ENCODE peak calls at places on chromosome 10, in five cellular contexts. V is activated T-cell treated with anti-CD3 and anti-CD28 coated beads for 4 hours; T is GM23248; M is activated CD8-positive, alpha-beta memory T cell treated with anti-CD3 and anti-CD28 coated beads, Interleukin-2, amount 50 U/mL, for 4 hours; L is body of pancreas. S is an unnamed sample.

GRCh38 chr10:85570871-85571270 is 795.7 kb downstream of the GRID1 start:
- DNase-seq in V (no peak), T (no peak), M (no peak), L (no peak), S (no peak)

GRCh38 chr10:83012866-83013265 is 1126.4 kb upstream of the GHITM start:
- DNase-seq in V (no peak), T (peak; percentile 0), M (no peak), L (no peak), S (no peak)

GRCh38 chr10:84395581-84395980 is 67.2 kb downstream of the CCSER2 start:
- DNase-seq in V (no peak), T (no peak), M (no peak), L (no peak), S (no peak)

GRCh38 chr10:102814456-102814871 is 22.7 kb downstream of the CYP17A1 start:
- DNase-seq in V (no peak), T (no peak), M (no peak), L (no peak), S (no peak)

GRCh38 chr10:7085913-7086589 is 324.8 kb downstream of the SFMBT2 start:
- DNase-seq in V (no peak), T (peak; percentile 23), M (no peak), L (no peak), S (no peak)

GRCh38 chr10:35421553-35422178 is 85.4 kb downstream of the CCNY start:
- DNase-seq in V (no peak), T (peak; percentile 94), M (no peak), L (no peak), S (no peak)

GRCh38 chr10:10910634-10911033 is 107.0 kb upstream of the CELF2 start:
- DNase-seq in V (no peak), T (peak; percentile 35), M (no peak), L (no peak), S (no peak)

GRCh38 chr10:24893127-24893526 is 59.3 kb downstream of the PRTFDC1 start:
- DNase-seq in V (no peak), T (no peak), M (no peak), L (no peak), S (no peak)

GRCh38 chr10:73989594-73990142 is 8.2 kb upstream of the VCL start:
- DNase-seq in V (no peak), T (no peak), M (no peak), L (no peak), S (no peak)

GRCh38 chr10:96767611-96768010 is 47.3 kb upstream of the PIK3AP1 start:
- DNase-seq in V (no peak), T (peak; percentile 13), M (no peak), L (no peak), S (no peak)

GRCh38 chr10:43585981-43586738 is 11.7 kb upstream of the ZNF239 start:
- DNase-seq in V (no peak), T (no peak), M (no peak), L (no peak), S (no peak)

GRCh38 chr10:129954916-129955315 is 9.2 kb downstream of the EBF3 start:
- DNase-seq in V (no peak), T (no peak), M (no peak), L (no peak), S (no peak)

GRCh38 chr10:33237736-33238624 is 96.5 kb downstream of the NRP1 start:
- DNase-seq in V (no peak), T (peak; percentile 97), M (no peak), L (no peak), S (no peak)

GRCh38 chr10:77637474-77637985 is at the start of gene KCNMA1:
- DNase-seq in V (no peak), T (peak; percentile 61), M (no peak), L (peak; percentile 27), S (peak; percentile 29)

GRCh38 chr10:124601016-124601415 is 139.4 kb downstream of the LHPP start:
- DNase-seq in V (no peak), T (no peak), M (no peak), L (no peak), S (no peak)

GRCh38 chr10:77943086-77943901 is 16.7 kb upstream of the DLG5 start:
- DNase-seq in V (no peak), T (peak; percentile 89), M (no peak), L (no peak), S (no peak)

GRCh38 chr10:68090586-68090985 is 15.5 kb upstream of the HERC4 start:
- DNase-seq in V (no peak), T (no peak), M (no peak), L (no peak), S (no peak)

GRCh38 chr10:125868372-125868975 is 12.6 kb downstream of the DHX32 start:
- DNase-seq in V (peak; percentile 4), T (peak; percentile 63), M (no peak), L (peak; percentile 59), S (no peak)

GRCh38 chr10:104345941-104346340 is 7.7 kb upstream of the ITPRIP start:
- DNase-seq in V (no peak), T (no peak), M (no peak), L (no peak), S (no peak)

GRCh38 chr10:71082930-71083329 is 129.4 kb upstream of the UNC5B start:
- DNase-seq in V (no peak), T (no peak), M (no peak), L (no peak), S (no peak)

S was measured in NCI-H774.